ENCODE peak calls at places on chromosomes 7 and 10, in eight cellular contexts. C, O, X, W, S, P, B and A are unnamed samples. For H3K4me1, the result is how much of the 10 kb centered on the place peaks cover.

GRCh38 chr10:46549171-46550075 is 7.0 kb downstream of the GPRIN2 start:
- DNase-seq in C (peak), O (no peak), X (peak), W (no peak), S (peak), P (no peak), B (no peak), A (peak)

GRCh38 chr7:158130023-158130409 is 457.6 kb downstream of the PTPRN2 start:
- DNase-seq in C (no peak), O (no peak), X (no peak), W (no peak), S (no peak), P (no peak), B (no peak), A (no peak)

GRCh38 chr7:136015638-136016037 is 38.5 kb upstream of the MTPN start:
- DNase-seq in C (no peak), O (no peak), X (no peak), W (no peak), S (no peak), P (no peak), B (no peak), A (no peak)

GRCh38 chr7:141511370-141512335 is 39.6 kb upstream of the AGK start:
- DNase-seq in C (peak), O (peak), X (peak), W (peak), S (peak), P (no peak), B (peak), A (peak)

GRCh38 chr7:100613447-100614185 is 1.3 kb downstream of the MOSPD3 start:
- DNase-seq in C (no peak), O (no peak), X (no peak), W (no peak), S (no peak), P (no peak), B (no peak), A (no peak)

GRCh38 chr7:2138146-2138765 is 94.5 kb downstream of the MAD1L1 start:
- DNase-seq in C (no peak), O (no peak), X (no peak), W (no peak), S (peak), P (no peak), B (no peak), A (peak)

GRCh38 chr7:92137531-92137930 is 3.3 kb upstream of the CYP51A1 start:
- DNase-seq in C (no peak), O (no peak), X (no peak), W (no peak), S (no peak), P (peak), B (no peak), A (no peak)

GRCh38 chr10:91974960-91975359 is 51.4 kb downstream of the BTAF1 start:
- DNase-seq in C (no peak), O (no peak), X (no peak), W (no peak), S (no peak), P (peak), B (no peak), A (no peak)

GRCh38 chr7:151511946-151512345 is 7.7 kb downstream of the RHEB start:
- DNase-seq in C (no peak), O (no peak), X (no peak), W (no peak), S (no peak), P (no peak), B (no peak), A (no peak)

GRCh38 chr10:62687230-62687748 is 117.2 kb upstream of the ADO start:
- DNase-seq in C (no peak), O (no peak), X (no peak), W (no peak), S (no peak), P (peak), B (no peak), A (no peak)

GRCh38 chr7:22842383-22842903 is 19.8 kb upstream of the TOMM7 start:
- DNase-seq in C (no peak), O (no peak), X (no peak), W (no peak), S (no peak), P (no peak), B (no peak), A (no peak)

GRCh38 chr7:22872087-22872807 is 49.6 kb upstream of the TOMM7 start:
- DNase-seq in C (no peak), O (no peak), X (no peak), W (no peak), S (no peak), P (no peak), B (no peak), A (no peak)

GRCh38 chr7:117458977-117459583 is 20.7 kb upstream of the CFTR start:
- DNase-seq in C (no peak), O (peak), X (no peak), W (no peak), S (no peak), P (peak), B (peak), A (no peak)

GRCh38 chr7:11895352-11895751 is 63.4 kb upstream of the THSD7A start:
- DNase-seq in C (no peak), O (no peak), X (no peak), W (no peak), S (no peak), P (no peak), B (no peak), A (no peak)

GRCh38 chr7:2201128-2201527 is 31.6 kb downstream of the MAD1L1 start:
- DNase-seq in C (no peak), O (no peak), X (no peak), W (no peak), S (no peak), P (no peak), B (no peak), A (no peak)

GRCh38 chr7:12220321-12221046 is 9.4 kb downstream of the TMEM106B start:
- DNase-seq in C (no peak), O (no peak), X (no peak), W (no peak), S (no peak), P (peak), B (no peak), A (no peak)

GRCh38 chr10:63210611-63211196 is 77.6 kb downstream of the NRBF2 start:
- DNase-seq in C (no peak), O (no peak), X (no peak), W (no peak), S (no peak), P (no peak), B (no peak), A (no peak)

GRCh38 chr7:77415474-77415821 is 701 bp downstream of the GSAP start:
- DNase-seq in C (peak), O (peak), X (no peak), W (no peak), S (peak), P (no peak), B (no peak), A (no peak)

GRCh38 chr10:116255931-116256748 is 16.9 kb downstream of the GFRA1 start:
- DNase-seq in C (no peak), O (no peak), X (no peak), W (no peak), S (no peak), P (peak), B (no peak), A (no peak)

GRCh38 chr10:69703766-69704191 is 73.7 kb downstream of the FAM241B start:
- DNase-seq in C (no peak), O (no peak), X (no peak), W (no peak), S (no peak), P (peak), B (no peak), A (no peak)

GRCh38 chr7:77563275-77563674 is 26.2 kb downstream of the PTPN12 start:
- DNase-seq in C (no peak), O (no peak), X (no peak), W (no peak), S (no peak), P (no peak), B (no peak), A (no peak)

GRCh38 chr7:140060243-140060630 is 2.5 kb downstream of the PARP12 start:
- DNase-seq in C (no peak), O (no peak), X (no peak), W (no peak), S (no peak), P (peak), B (no peak), A (no peak)

GRCh38 chr7:473211-473734 is 46.4 kb downstream of the PDGFA start:
- DNase-seq in C (peak), O (no peak), X (no peak), W (no peak), S (no peak), P (no peak), B (no peak), A (no peak)

GRCh38 chr10:19788902-19789301 is 27.3 kb upstream of the PLXDC2 start:
- DNase-seq in C (no peak), O (no peak), X (no peak), W (no peak), S (no peak), P (peak), B (no peak), A (no peak)

DNA sequence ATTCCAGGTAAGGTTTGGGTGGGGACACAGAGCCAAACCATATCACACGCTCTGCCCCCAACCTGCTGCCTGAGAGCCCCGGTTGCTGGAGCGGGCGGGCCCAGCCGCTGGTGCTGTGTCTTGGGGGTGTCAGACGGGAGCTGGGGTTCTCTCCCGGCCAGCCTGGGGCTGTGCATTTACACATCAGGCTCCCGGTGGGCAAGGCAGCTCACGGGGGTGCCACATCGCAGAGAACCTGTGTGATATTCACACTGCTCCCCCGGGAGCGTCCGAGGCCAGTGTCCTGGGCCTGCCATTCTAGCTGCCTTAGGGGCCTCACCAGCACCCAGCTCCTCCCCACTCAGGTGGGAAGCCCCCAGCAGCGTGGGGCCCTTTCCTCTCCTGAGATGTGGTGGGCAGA is 35.6 kb upstream of the ADGRA1 start:
- DNase-seq in C (no peak), O (no peak), X (no peak), W (no peak), S (no peak), P (no peak), B (no peak), A (no peak)
- H3K4me1 ChIP-seq in C (under half), O (under half), X (under half), W (under half), S (under half), P (under half), B (under half), A (under half)

DNA sequence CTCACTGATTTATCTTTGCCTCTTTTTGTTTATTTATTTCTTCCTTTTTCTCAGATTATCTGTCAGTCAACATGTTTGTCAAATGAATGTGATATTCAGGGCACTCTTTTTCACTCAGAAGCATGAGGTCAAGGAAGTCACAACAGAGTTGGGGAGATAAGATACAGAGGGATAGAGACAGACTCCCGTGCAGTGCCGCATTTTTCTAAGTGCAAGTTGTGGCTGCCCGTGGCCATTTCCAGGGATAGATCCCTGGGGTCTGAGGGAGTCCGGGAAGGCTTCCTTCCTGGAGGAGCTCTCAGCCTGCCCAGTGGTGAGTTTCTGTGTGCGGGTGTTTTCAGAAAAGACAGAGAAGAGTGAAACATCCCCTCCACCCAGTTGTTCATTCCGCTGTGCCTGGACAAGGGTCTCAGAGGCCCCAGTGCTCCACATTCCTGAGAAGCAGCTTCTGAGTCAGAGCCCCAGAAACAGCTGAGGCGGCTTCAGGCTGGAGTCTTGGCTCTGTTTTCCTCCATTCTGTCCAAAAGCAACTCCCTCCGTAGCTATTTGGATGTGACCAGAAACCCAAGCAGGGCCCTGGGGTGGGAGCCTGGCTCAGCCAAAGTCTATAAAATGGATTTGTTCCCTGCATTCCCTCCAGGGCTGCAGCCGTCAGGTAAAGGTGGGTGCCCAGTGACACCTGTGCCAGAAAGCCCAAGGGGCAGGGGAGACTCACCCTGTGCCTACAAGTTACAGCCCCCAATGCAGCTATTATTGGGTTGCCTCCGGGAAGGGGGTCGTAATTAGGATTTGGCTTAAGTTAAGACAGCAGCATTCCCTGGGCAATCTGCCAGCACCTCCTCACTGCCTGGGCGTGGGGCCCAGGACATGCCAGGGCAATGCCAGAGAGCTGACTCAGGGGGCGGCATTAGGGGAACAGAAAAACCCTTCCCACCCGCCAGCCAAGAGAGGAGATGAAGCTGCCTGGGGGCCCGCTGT is 13.0 kb upstream of the CAMK2G start:
- DNase-seq in C (peak), O (no peak), X (peak), W (peak), S (peak), P (peak), B (no peak), A (peak)
- TF ChIP-seq CTCF in C (no peak), O (no peak), X (no peak), W (peak), S (no peak), P (no peak), B (peak), A (no peak)

GRCh38 chr10:52483587-52483986 is 169.5 kb downstream of the DKK1 start:
- DNase-seq in C (no peak), O (no peak), X (no peak), W (no peak), S (no peak), P (no peak), B (no peak), A (no peak)

GRCh38 chr10:52485486-52485885 is 171.4 kb downstream of the DKK1 start:
- DNase-seq in C (no peak), O (no peak), X (no peak), W (no peak), S (no peak), P (no peak), B (no peak), A (no peak)

GRCh38 chr10:52484426-52485065 is 170.5 kb downstream of the DKK1 start:
- DNase-seq in C (no peak), O (no peak), X (no peak), W (no peak), S (no peak), P (no peak), B (no peak), A (no peak)

GRCh38 chr10:52488606-52489485 is 174.8 kb downstream of the DKK1 start:
- DNase-seq in C (no peak), O (peak), X (no peak), W (peak), S (no peak), P (peak), B (peak), A (no peak)

GRCh38 chr10:52486840-52487611 is 172.9 kb downstream of the DKK1 start:
- DNase-seq in C (no peak), O (no peak), X (no peak), W (peak), S (no peak), P (peak), B (no peak), A (no peak)
- H3K4me1 ChIP-seq in C (under half), O (under half), X (under half), W (under half), S (under half), P (under half), B (under half), A (under half)

GRCh38 chr10:113333313-113333712 is 219.5 kb upstream of the HABP2 start:
- DNase-seq in C (no peak), O (no peak), X (no peak), W (no peak), S (no peak), P (no peak), B (no peak), A (no peak)
- TF ChIP-seq CTCF in C (no peak), O (no peak), X (no peak), W (no peak), S (no peak), P (no peak), B (no peak), A (no peak)

GRCh38 chr10:132372516-132373095 is 24.4 kb upstream of the PWWP2B start:
- DNase-seq in C (no peak), O (no peak), X (no peak), W (no peak), S (no peak), P (no peak), B (no peak), A (peak)

GRCh38 chr10:132370426-132371340 is 26.3 kb upstream of the PWWP2B start:
- DNase-seq in C (no peak), O (no peak), X (no peak), W (no peak), S (no peak), P (no peak), B (no peak), A (no peak)

GRCh38 chr10:132369636-132370185 is 27.3 kb upstream of the PWWP2B start:
- DNase-seq in C (no peak), O (no peak), X (no peak), W (no peak), S (no peak), P (no peak), B (no peak), A (no peak)

GRCh38 chr10:132373241-132373955 is 23.6 kb upstream of the PWWP2B start:
- DNase-seq in C (no peak), O (no peak), X (no peak), W (no peak), S (no peak), P (no peak), B (no peak), A (no peak)

DNA sequence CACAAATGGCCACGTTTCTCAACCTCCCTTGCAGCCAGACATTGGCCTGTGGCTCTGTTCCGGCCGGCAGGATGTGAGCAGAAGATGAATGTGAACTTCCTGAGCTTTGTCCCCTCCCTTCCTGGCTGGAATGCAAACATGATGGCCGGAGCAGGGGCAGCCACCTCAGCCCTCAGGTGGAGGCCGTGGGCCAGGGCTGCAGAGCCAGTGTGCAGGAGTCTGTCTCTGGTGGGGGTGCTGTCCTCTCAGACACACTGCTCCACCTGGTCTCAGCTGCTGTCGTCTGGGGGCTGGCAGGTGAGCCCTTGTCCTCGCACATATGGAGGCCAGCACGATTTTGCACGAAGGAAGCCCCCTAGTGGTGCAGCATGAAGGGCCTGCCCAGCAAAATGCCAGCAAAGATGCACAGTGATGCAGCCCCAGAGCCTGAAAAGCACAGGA is 25.3 kb upstream of the PWWP2B start:
- DNase-seq in C (no peak), O (no peak), X (no peak), W (no peak), S (no peak), P (no peak), B (no peak), A (no peak)
- H3K4me1 ChIP-seq in C (under half), O (under half), X (under half), W (under half), S (under half), P (under half), B (under half), A (under half)

DNA sequence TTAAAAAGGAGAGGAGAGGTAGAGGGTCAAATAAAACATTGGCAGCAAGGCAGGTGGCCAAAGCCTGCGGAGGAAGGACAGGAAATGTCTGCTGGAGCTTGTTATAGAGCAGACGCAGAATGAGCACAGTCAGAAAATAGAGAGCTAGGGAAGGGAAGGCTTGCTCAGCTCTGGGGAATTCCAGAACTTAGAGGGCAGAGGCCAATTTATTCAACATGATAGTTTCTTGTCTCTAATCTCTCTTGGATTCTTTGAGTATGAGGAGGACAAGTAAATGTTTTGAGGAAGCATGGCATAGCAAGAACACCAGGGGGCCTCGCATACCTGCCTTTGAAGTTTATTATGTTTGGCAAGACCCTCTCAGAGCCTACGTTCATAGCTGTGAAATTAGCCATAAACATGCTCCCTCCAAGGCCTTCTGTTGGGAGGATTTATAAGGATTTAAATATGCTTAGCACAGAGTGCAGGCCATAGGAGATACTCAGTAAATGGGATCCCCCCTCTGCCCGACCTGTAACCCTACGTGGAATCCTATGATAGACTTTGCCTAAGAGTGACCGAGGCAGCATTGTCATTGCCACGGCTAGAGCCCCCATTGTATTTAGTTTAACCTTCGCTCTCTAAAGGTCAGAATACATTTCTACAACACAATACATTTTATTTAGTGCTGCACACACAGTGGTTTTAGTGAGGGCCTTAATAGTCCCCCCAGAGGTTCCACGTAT is 293.9 kb downstream of the CCDC3 start:
- DNase-seq in C (peak), O (peak), X (peak), W (peak), S (peak), P (peak), B (peak), A (no peak)
- TF ChIP-seq CTCF in C (peak), O (peak), X (peak), W (peak), S (peak), P (peak), B (peak), A (no peak)